ENCODE peak calls at places on chromosome 7, in six cellular contexts. L, K, H, J, Y and C are unnamed samples.

GRCh38 chr7:1665721-1666250 is 4.3 kb upstream of the ELFN1 start:
- DNase-seq in Y (peak; percentile 33), K (peak; percentile 61), L (peak; percentile 71), J (peak; percentile 16), H (no peak), C (peak; percentile 49)

GRCh38 chr7:150766334-150766709 is 29.1 kb downstream of the GIMAP5 start:
- DNase-seq in H (no peak), K (no peak), J (no peak), Y (no peak), L (no peak), C (no peak)

GRCh38 chr7:102232686-102233286 is 53.9 kb upstream of the SH2B2 start:
- DNase-seq in K (no peak), L (no peak), Y (no peak), J (no peak), H (peak; percentile 53), C (no peak)

GRCh38 chr7:75738975-75739795 is 444 bp upstream of the HIP1 start:
- DNase-seq in Y (peak; percentile 99), L (peak; percentile 100), K (peak; percentile 100), H (peak; percentile 100), J (peak; percentile 99), C (peak; percentile 100)

GRCh38 chr7:105932835-105933477 is 30.1 kb upstream of the CDHR3 start:
- DNase-seq in H (no peak), Y (peak; percentile 99), K (no peak), J (peak; percentile 52), L (no peak), C (no peak)

GRCh38 chr7:123974326-123974908 is 49.4 kb downstream of the SPAM1 start:
- DNase-seq in J (no peak), H (no peak), L (no peak), K (no peak), Y (no peak), C (no peak)

GRCh38 chr7:22726849-22727792 is at the start of gene IL6:
- DNase-seq in H (peak; percentile 80), Y (peak; percentile 98), L (peak; percentile 14), J (peak; percentile 75), K (peak; percentile 89), C (peak; percentile 19)

GRCh38 chr7:77335581-77335980 is 80.6 kb downstream of the GSAP start:
- DNase-seq in J (no peak), H (no peak), Y (peak; percentile 56), K (no peak), L (no peak), C (no peak)

GRCh38 chr7:1080251-1080917 is 7.5 kb upstream of the GPER1 start:
- DNase-seq in K (no peak), H (peak; percentile 23), L (peak; percentile 40), J (no peak), Y (no peak), C (no peak)

GRCh38 chr7:39219869-39220268 is 242.2 kb downstream of the POU6F2 start:
- DNase-seq in K (no peak), H (no peak), L (no peak), J (no peak), Y (no peak), C (no peak)

GRCh38 chr7:108094933-108095710 is 35.0 kb downstream of the LAMB4 start:
- DNase-seq in Y (peak; percentile 89), L (no peak), J (peak; percentile 43), H (peak; percentile 50), K (no peak), C (no peak)

GRCh38 chr7:2869981-2870380 is 25.9 kb upstream of the GNA12 start:
- DNase-seq in K (no peak), Y (no peak), L (no peak), H (no peak), J (no peak), C (no peak)

GRCh38 chr7:78714302-78714857 is 739.1 kb downstream of the MAGI2 start:
- DNase-seq in Y (no peak), H (no peak), J (no peak), K (no peak), L (no peak), C (no peak)

GRCh38 chr7:144397086-144397485 is 6.4 kb downstream of the NOBOX start:
- DNase-seq in Y (no peak), K (no peak), L (no peak), H (no peak), J (no peak), C (no peak)

GRCh38 chr7:155521743-155522398 is 24.5 kb downstream of the CNPY1 start:
- DNase-seq in Y (no peak), K (no peak), J (no peak), H (no peak), L (no peak), C (no peak)

GRCh38 chr7:79489371-79489770 is 35.9 kb upstream of the MAGI2 start:
- DNase-seq in L (no peak), Y (no peak), K (no peak), H (no peak), J (no peak), C (no peak)

GRCh38 chr7:47408675-47409074 is 173.2 kb downstream of the TNS3 start:
- DNase-seq in J (no peak), L (no peak), K (no peak), Y (no peak), H (no peak), C (no peak)

GRCh38 chr7:74355091-74355490 is 65.9 kb downstream of the CLIP2 start:
- DNase-seq in K (no peak), J (peak; percentile 44), H (peak; percentile 64), L (no peak), Y (peak; percentile 64), C (no peak)

GRCh38 chr7:5088906-5089305 is 43.2 kb downstream of the RBAK start:
- DNase-seq in J (no peak), L (no peak), Y (no peak), K (no peak), H (no peak), C (no peak)

DNA sequence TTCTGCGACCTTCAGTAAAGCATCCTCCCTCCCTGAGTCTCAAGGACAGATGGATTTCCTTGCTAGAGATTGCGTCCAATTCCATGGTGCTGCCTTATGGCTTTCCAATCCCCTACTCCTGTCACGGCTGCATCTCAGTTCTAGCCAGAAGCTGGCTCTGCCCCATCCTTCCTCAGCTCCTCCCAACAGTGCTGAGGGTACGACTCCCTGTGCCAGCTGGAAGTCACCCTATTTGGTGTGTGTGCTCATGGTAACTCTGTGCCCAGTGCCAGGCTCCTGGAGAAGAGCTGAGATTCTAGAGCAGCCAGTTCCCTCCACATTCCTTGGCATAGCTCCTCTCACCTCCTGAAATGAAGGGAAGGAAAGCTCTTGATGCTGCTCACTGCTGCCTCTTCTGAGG is 185.0 kb upstream of the PODXL start:
- DNase-seq in Y (no peak), K (no peak), J (no peak), L (no peak), H (no peak), C (no peak)
- TF ChIP-seq CTCF in Y (no peak), K (no peak), J (no peak), L (no peak), H (no peak), C (no peak)

DNA sequence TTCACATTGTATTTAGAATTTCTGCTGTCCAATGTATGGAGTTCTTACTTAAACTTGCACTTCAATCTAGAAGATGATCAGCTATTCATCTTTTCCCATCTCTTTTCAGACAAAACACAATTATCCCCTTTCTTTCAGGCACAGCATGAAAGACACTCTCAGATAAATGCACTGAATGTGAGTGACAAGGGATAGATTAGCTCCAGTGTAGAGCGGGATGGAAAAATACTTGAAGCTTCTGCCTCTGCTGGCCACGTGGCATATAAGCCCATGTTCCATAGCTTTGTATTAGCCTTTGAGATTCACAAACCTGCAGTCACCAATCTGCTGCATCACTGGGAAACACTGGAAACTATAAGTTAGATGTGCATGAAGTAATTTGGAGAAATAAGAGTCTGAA is 162.2 kb upstream of the FAM3C start:
- DNase-seq in K (no peak), L (no peak), H (no peak), J (no peak), Y (no peak), C (no peak)
- TF ChIP-seq CTCF in K (no peak), L (no peak), H (no peak), J (no peak), Y (no peak), C (no peak)

GRCh38 chr7:121369462-121369861 is 26.6 kb downstream of the FAM3C start:
- DNase-seq in K (no peak), L (no peak), H (no peak), J (no peak), Y (peak; percentile 42), C (no peak)

GRCh38 chr7:121371367-121371766 is 24.7 kb downstream of the FAM3C start:
- DNase-seq in Y (no peak), K (no peak), H (no peak), J (no peak), L (no peak), C (no peak)

GRCh38 chr7:121376982-121377381 is 19.1 kb downstream of the FAM3C start:
- DNase-seq in J (no peak), Y (no peak), L (no peak), H (no peak), K (no peak), C (no peak)

GRCh38 chr7:121372376-121373024 is 23.6 kb downstream of the FAM3C start:
- DNase-seq in J (no peak), K (no peak), L (no peak), H (no peak), Y (peak; percentile 54), C (no peak)

DNA sequence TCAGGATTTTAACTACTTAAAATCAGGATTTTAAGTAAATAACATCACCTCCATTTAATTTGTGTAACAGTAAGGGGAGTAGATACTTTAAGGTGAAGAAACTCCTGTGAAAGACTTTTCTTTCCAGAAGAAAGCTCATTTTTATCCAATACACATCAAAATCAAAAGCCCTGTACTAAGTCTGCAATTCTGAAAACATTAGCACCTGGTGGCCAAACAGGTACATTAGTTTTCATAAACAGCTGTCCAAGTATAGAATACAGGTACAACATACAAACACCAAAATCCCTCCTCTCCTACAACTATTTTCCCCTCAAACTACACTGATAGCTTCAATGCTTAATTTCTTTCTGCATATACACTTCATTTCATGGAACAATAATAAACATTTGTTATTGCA is 22.9 kb downstream of the FAM3C start:
- DNase-seq in Y (no peak), J (no peak), H (no peak), L (no peak), K (no peak), C (no peak)
- TF ChIP-seq CTCF in Y (no peak), J (no peak), H (no peak), L (no peak), K (no peak), C (peak; percentile 51)

GRCh38 chr7:37671871-37672270 is 11.7 kb upstream of the GPR141 start:
- DNase-seq in J (no peak), Y (no peak), L (no peak), K (no peak), H (no peak), C (no peak)

GRCh38 chr7:37674534-37674933 is 9.0 kb upstream of the GPR141 start:
- DNase-seq in K (no peak), J (no peak), L (no peak), H (no peak), Y (no peak), C (no peak)

GRCh38 chr7:37669818-37670217 is 13.7 kb upstream of the GPR141 start:
- DNase-seq in Y (no peak), L (no peak), H (no peak), K (no peak), J (no peak), C (no peak)

GRCh38 chr7:37675739-37676138 is 7.8 kb upstream of the GPR141 start:
- DNase-seq in H (no peak), Y (no peak), J (no peak), L (no peak), K (no peak), C (no peak)

DNA sequence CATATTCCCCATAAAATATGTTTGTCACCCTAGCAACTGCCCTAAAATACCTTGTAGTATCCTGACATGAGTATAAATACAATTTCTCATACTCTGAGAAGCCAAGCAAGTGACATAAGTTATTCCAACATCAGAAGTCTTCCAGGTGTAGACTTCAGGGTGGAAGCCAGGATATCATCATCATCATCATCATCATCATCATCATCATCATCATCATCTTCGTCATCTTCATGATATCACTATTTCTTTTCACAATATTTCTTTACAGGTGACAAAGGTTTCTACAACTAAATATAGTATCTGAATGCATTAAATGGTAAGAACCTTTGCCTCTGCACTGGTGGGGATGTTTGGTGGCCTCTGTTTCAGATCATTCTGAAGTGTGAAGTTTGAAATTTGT is 10.0 kb upstream of the GPR141 start:
- DNase-seq in L (no peak), H (no peak), J (no peak), K (no peak), Y (no peak), C (no peak)
- TF ChIP-seq CTCF in L (no peak), H (no peak), J (no peak), K (no peak), Y (no peak), C (no peak)